ENCODE peak calls at places on chromosomes 3 and 15, in eight cellular contexts. One of them, this sample, is unnamed.

GRCh38 chr15:73704869-73705645 is 20.9 kb downstream of the CD276 start:
- DNase-seq in neural crest cell: peak
- DNase-seq in kidney epithelial cell: no peak
- DNase-seq in natural killer cell: peak
- DNase-seq in IMR-90: peak
- DNase-seq in fibroblast of the aortic adventitia: peak
- DNase-seq in WTC11: peak
- DNase-seq in A549: peak
- DNase-seq in this sample: peak

GRCh38 chr15:40696228-40696627 is 1.3 kb downstream of the RAD51 start:
- DNase-seq in neural crest cell: no peak
- DNase-seq in kidney epithelial cell: no peak
- DNase-seq in natural killer cell: no peak
- DNase-seq in IMR-90: no peak
- DNase-seq in fibroblast of the aortic adventitia: no peak
- DNase-seq in WTC11: no peak
- DNase-seq in A549: no peak
- DNase-seq in this sample: no peak

GRCh38 chr3:14913926-14914776 is 33.2 kb upstream of the NR2C2 start:
- DNase-seq in neural crest cell: peak
- DNase-seq in kidney epithelial cell: no peak
- DNase-seq in natural killer cell: no peak
- DNase-seq in IMR-90: no peak
- DNase-seq in fibroblast of the aortic adventitia: no peak
- DNase-seq in WTC11: peak
- DNase-seq in A549: no peak
- DNase-seq in this sample: no peak

GRCh38 chr3:4904801-4905695 is 74.2 kb upstream of the BHLHE40 start:
- DNase-seq in neural crest cell: no peak
- DNase-seq in kidney epithelial cell: no peak
- DNase-seq in natural killer cell: no peak
- DNase-seq in IMR-90: peak
- DNase-seq in fibroblast of the aortic adventitia: peak
- DNase-seq in WTC11: no peak
- DNase-seq in A549: no peak
- DNase-seq in this sample: no peak

GRCh38 chr3:116444819-116445290 is 432 bp downstream of the LSAMP start:
- DNase-seq in neural crest cell: peak
- DNase-seq in kidney epithelial cell: no peak
- DNase-seq in natural killer cell: no peak
- DNase-seq in IMR-90: no peak
- DNase-seq in fibroblast of the aortic adventitia: peak
- DNase-seq in WTC11: peak
- DNase-seq in A549: no peak
- DNase-seq in this sample: no peak

GRCh38 chr15:85151861-85152260 is 170.2 kb downstream of the PDE8A start:
- DNase-seq in neural crest cell: no peak
- DNase-seq in kidney epithelial cell: no peak
- DNase-seq in natural killer cell: no peak
- DNase-seq in IMR-90: peak
- DNase-seq in fibroblast of the aortic adventitia: no peak
- DNase-seq in WTC11: no peak
- DNase-seq in A549: no peak
- DNase-seq in this sample: no peak

GRCh38 chr15:28984421-28985375 is 98.9 kb downstream of the APBA2 start:
- DNase-seq in neural crest cell: peak
- DNase-seq in kidney epithelial cell: no peak
- DNase-seq in natural killer cell: no peak
- DNase-seq in IMR-90: peak
- DNase-seq in fibroblast of the aortic adventitia: no peak
- DNase-seq in WTC11: no peak
- DNase-seq in A549: no peak
- DNase-seq in this sample: no peak

GRCh38 chr15:79053894-79054293 is 36.7 kb downstream of the RASGRF1 start:
- DNase-seq in neural crest cell: no peak
- DNase-seq in kidney epithelial cell: no peak
- DNase-seq in natural killer cell: no peak
- DNase-seq in IMR-90: no peak
- DNase-seq in fibroblast of the aortic adventitia: no peak
- DNase-seq in WTC11: no peak
- DNase-seq in A549: no peak
- DNase-seq in this sample: no peak

GRCh38 chr3:105145516-105145915 is 221.2 kb upstream of the ALCAM start:
- DNase-seq in neural crest cell: no peak
- DNase-seq in kidney epithelial cell: no peak
- DNase-seq in natural killer cell: no peak
- DNase-seq in IMR-90: no peak
- DNase-seq in fibroblast of the aortic adventitia: no peak
- DNase-seq in WTC11: no peak
- DNase-seq in A549: no peak
- DNase-seq in this sample: no peak

GRCh38 chr3:172126741-172127140 is 87.4 kb downstream of the FNDC3B start:
- DNase-seq in neural crest cell: no peak
- DNase-seq in kidney epithelial cell: no peak
- DNase-seq in natural killer cell: no peak
- DNase-seq in IMR-90: no peak
- DNase-seq in fibroblast of the aortic adventitia: no peak
- DNase-seq in WTC11: no peak
- DNase-seq in A549: no peak
- DNase-seq in this sample: no peak

GRCh38 chr15:80605591-80606150 is 89.4 kb upstream of the ABHD17C start:
- DNase-seq in neural crest cell: no peak
- DNase-seq in kidney epithelial cell: no peak
- DNase-seq in natural killer cell: no peak
- DNase-seq in IMR-90: no peak
- DNase-seq in fibroblast of the aortic adventitia: no peak
- DNase-seq in WTC11: no peak
- DNase-seq in A549: no peak
- DNase-seq in this sample: no peak

GRCh38 chr3:152193673-152194267 is 75.0 kb upstream of the MBNL1 start:
- DNase-seq in neural crest cell: no peak
- DNase-seq in kidney epithelial cell: no peak
- DNase-seq in natural killer cell: no peak
- DNase-seq in IMR-90: no peak
- DNase-seq in fibroblast of the aortic adventitia: no peak
- DNase-seq in WTC11: no peak
- DNase-seq in A549: no peak
- DNase-seq in this sample: no peak

GRCh38 chr3:186084264-186084663 is 24.6 kb downstream of the ETV5 start:
- DNase-seq in neural crest cell: no peak
- DNase-seq in kidney epithelial cell: no peak
- DNase-seq in natural killer cell: no peak
- DNase-seq in IMR-90: no peak
- DNase-seq in fibroblast of the aortic adventitia: no peak
- DNase-seq in WTC11: no peak
- DNase-seq in A549: no peak
- DNase-seq in this sample: no peak

GRCh38 chr15:80878242-80878866 is 99.2 kb downstream of the CEMIP start:
- DNase-seq in neural crest cell: no peak
- DNase-seq in kidney epithelial cell: no peak
- DNase-seq in natural killer cell: no peak
- DNase-seq in IMR-90: peak
- DNase-seq in fibroblast of the aortic adventitia: no peak
- DNase-seq in WTC11: no peak
- DNase-seq in A549: no peak
- DNase-seq in this sample: no peak

GRCh38 chr3:50254577-50255250 is 14.2 kb upstream of the SEMA3B start:
- DNase-seq in neural crest cell: no peak
- DNase-seq in kidney epithelial cell: no peak
- DNase-seq in natural killer cell: no peak
- DNase-seq in IMR-90: no peak
- DNase-seq in fibroblast of the aortic adventitia: peak
- DNase-seq in WTC11: no peak
- DNase-seq in A549: no peak
- DNase-seq in this sample: peak

GRCh38 chr15:80411788-80412288 is 7.7 kb downstream of the ARNT2 start:
- DNase-seq in neural crest cell: no peak
- DNase-seq in kidney epithelial cell: no peak
- DNase-seq in natural killer cell: no peak
- DNase-seq in IMR-90: no peak
- DNase-seq in fibroblast of the aortic adventitia: no peak
- DNase-seq in WTC11: no peak
- DNase-seq in A549: no peak
- DNase-seq in this sample: no peak

GRCh38 chr15:39429898-39430357 is 151.0 kb upstream of the THBS1 start:
- DNase-seq in neural crest cell: no peak
- DNase-seq in kidney epithelial cell: peak
- DNase-seq in natural killer cell: no peak
- DNase-seq in IMR-90: peak
- DNase-seq in fibroblast of the aortic adventitia: peak
- DNase-seq in WTC11: no peak
- DNase-seq in A549: no peak
- DNase-seq in this sample: no peak

GRCh38 chr3:190012314-190012782 is 108.3 kb downstream of the P3H2 start:
- DNase-seq in neural crest cell: no peak
- DNase-seq in kidney epithelial cell: peak
- DNase-seq in natural killer cell: no peak
- DNase-seq in IMR-90: peak
- DNase-seq in fibroblast of the aortic adventitia: peak
- DNase-seq in WTC11: no peak
- DNase-seq in A549: no peak
- DNase-seq in this sample: no peak

GRCh38 chr15:33292718-33293307 is 18.0 kb upstream of the RYR3 start:
- DNase-seq in neural crest cell: peak
- DNase-seq in kidney epithelial cell: no peak
- DNase-seq in natural killer cell: no peak
- DNase-seq in IMR-90: peak
- DNase-seq in fibroblast of the aortic adventitia: peak
- DNase-seq in WTC11: peak
- DNase-seq in A549: peak
- DNase-seq in this sample: no peak

GRCh38 chr3:79761441-79761840 is 6.4 kb downstream of the ROBO1 start:
- DNase-seq in neural crest cell: no peak
- DNase-seq in kidney epithelial cell: no peak
- DNase-seq in natural killer cell: no peak
- DNase-seq in IMR-90: no peak
- DNase-seq in fibroblast of the aortic adventitia: no peak
- DNase-seq in WTC11: no peak
- DNase-seq in A549: no peak
- DNase-seq in this sample: no peak

GRCh38 chr15:31303434-31304073 is 23.1 kb upstream of the KLF13 start:
- DNase-seq in neural crest cell: no peak
- DNase-seq in kidney epithelial cell: no peak
- DNase-seq in natural killer cell: no peak
- DNase-seq in IMR-90: no peak
- DNase-seq in fibroblast of the aortic adventitia: peak
- DNase-seq in WTC11: peak
- DNase-seq in A549: no peak
- DNase-seq in this sample: no peak
- TF ChIP-seq CTCF in neural crest cell: no peak
- TF ChIP-seq CTCF in kidney epithelial cell: no peak
- TF ChIP-seq CTCF in natural killer cell: no peak
- TF ChIP-seq CTCF in IMR-90: no peak
- TF ChIP-seq CTCF in fibroblast of the aortic adventitia: no peak
- TF ChIP-seq CTCF in WTC11: no peak
- TF ChIP-seq CTCF in A549: no peak
- TF ChIP-seq CTCF in this sample: no peak

GRCh38 chr15:60275624-60276023 is 122.2 kb downstream of the ANXA2 start:
- DNase-seq in neural crest cell: no peak
- DNase-seq in kidney epithelial cell: no peak
- DNase-seq in natural killer cell: no peak
- DNase-seq in IMR-90: no peak
- DNase-seq in fibroblast of the aortic adventitia: no peak
- DNase-seq in WTC11: no peak
- DNase-seq in A549: no peak
- DNase-seq in this sample: no peak

DNA sequence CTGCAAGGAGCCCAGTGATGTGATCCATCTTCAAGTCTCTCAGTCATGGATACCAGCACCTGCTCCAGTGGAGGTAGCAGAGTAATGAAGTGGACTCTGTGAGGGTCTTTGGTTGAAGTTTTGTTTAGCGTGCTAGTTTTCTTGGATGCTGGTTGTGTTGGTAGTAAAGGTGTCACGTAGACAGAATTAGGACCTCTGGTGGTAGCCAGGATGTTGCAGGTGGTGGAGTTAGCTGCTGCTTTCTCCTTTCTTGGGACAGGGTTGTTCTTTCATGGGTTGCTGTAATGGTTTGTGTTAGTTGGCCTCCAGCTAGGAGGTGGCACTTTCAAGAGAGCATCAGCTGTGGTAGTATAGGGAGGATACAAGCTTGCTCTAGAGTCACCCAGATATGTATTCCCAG is 125.2 kb downstream of the ANXA2 start:
- DNase-seq in neural crest cell: no peak
- DNase-seq in kidney epithelial cell: no peak
- DNase-seq in natural killer cell: no peak
- DNase-seq in IMR-90: no peak
- DNase-seq in fibroblast of the aortic adventitia: no peak
- DNase-seq in WTC11: no peak
- DNase-seq in A549: no peak
- DNase-seq in this sample: no peak
- TF ChIP-seq CTCF in neural crest cell: no peak
- TF ChIP-seq CTCF in kidney epithelial cell: no peak
- TF ChIP-seq CTCF in natural killer cell: no peak
- TF ChIP-seq CTCF in IMR-90: no peak
- TF ChIP-seq CTCF in fibroblast of the aortic adventitia: no peak
- TF ChIP-seq CTCF in WTC11: peak
- TF ChIP-seq CTCF in A549: no peak
- TF ChIP-seq CTCF in this sample: no peak

GRCh38 chr3:2094941-2095340 is 3.7 kb upstream of the CNTN4 start:
- DNase-seq in neural crest cell: no peak
- DNase-seq in kidney epithelial cell: no peak
- DNase-seq in natural killer cell: no peak
- DNase-seq in IMR-90: no peak
- DNase-seq in fibroblast of the aortic adventitia: no peak
- DNase-seq in WTC11: no peak
- DNase-seq in A549: no peak
- DNase-seq in this sample: no peak

GRCh38 chr3:2098398-2099027 is at the start of gene CNTN4:
- DNase-seq in neural crest cell: peak
- DNase-seq in kidney epithelial cell: peak
- DNase-seq in natural killer cell: no peak
- DNase-seq in IMR-90: no peak
- DNase-seq in fibroblast of the aortic adventitia: no peak
- DNase-seq in WTC11: no peak
- DNase-seq in A549: peak
- DNase-seq in this sample: peak

GRCh38 chr3:2097641-2098191 is 950 bp upstream of the CNTN4 start:
- DNase-seq in neural crest cell: no peak
- DNase-seq in kidney epithelial cell: no peak
- DNase-seq in natural killer cell: no peak
- DNase-seq in IMR-90: no peak
- DNase-seq in fibroblast of the aortic adventitia: no peak
- DNase-seq in WTC11: no peak
- DNase-seq in A549: no peak
- DNase-seq in this sample: no peak

GRCh38 chr3:2099028-2099671 is 484 bp downstream of the CNTN4 start:
- DNase-seq in neural crest cell: peak
- DNase-seq in kidney epithelial cell: no peak
- DNase-seq in natural killer cell: no peak
- DNase-seq in IMR-90: no peak
- DNase-seq in fibroblast of the aortic adventitia: no peak
- DNase-seq in WTC11: no peak
- DNase-seq in A549: no peak
- DNase-seq in this sample: peak

GRCh38 chr3:2096196-2096595 is 2.5 kb upstream of the CNTN4 start:
- DNase-seq in neural crest cell: no peak
- DNase-seq in kidney epithelial cell: no peak
- DNase-seq in natural killer cell: no peak
- DNase-seq in IMR-90: no peak
- DNase-seq in fibroblast of the aortic adventitia: no peak
- DNase-seq in WTC11: no peak
- DNase-seq in A549: no peak
- DNase-seq in this sample: no peak
- TF ChIP-seq CTCF in neural crest cell: no peak
- TF ChIP-seq CTCF in kidney epithelial cell: no peak
- TF ChIP-seq CTCF in natural killer cell: no peak
- TF ChIP-seq CTCF in IMR-90: no peak
- TF ChIP-seq CTCF in fibroblast of the aortic adventitia: no peak
- TF ChIP-seq CTCF in WTC11: no peak
- TF ChIP-seq CTCF in A549: no peak
- TF ChIP-seq CTCF in this sample: no peak

GRCh38 chr15:86327230-86327865 is 247.7 kb downstream of the AGBL1 start:
- DNase-seq in neural crest cell: no peak
- DNase-seq in kidney epithelial cell: no peak
- DNase-seq in natural killer cell: no peak
- DNase-seq in IMR-90: no peak
- DNase-seq in fibroblast of the aortic adventitia: no peak
- DNase-seq in WTC11: no peak
- DNase-seq in A549: no peak
- DNase-seq in this sample: no peak
- TF ChIP-seq CTCF in neural crest cell: no peak
- TF ChIP-seq CTCF in kidney epithelial cell: no peak
- TF ChIP-seq CTCF in natural killer cell: no peak
- TF ChIP-seq CTCF in IMR-90: no peak
- TF ChIP-seq CTCF in fibroblast of the aortic adventitia: no peak
- TF ChIP-seq CTCF in WTC11: no peak
- TF ChIP-seq CTCF in A549: no peak
- TF ChIP-seq CTCF in this sample: no peak